ENCODE peak calls at places on chromosomes 2 and 18, in ten cellular contexts. S is coronary artery, J is fibroblast of mammary gland, D is GM06990, O is tibial artery, I is psoas muscle, Y is foreskin fibroblast, E is choroid plexus epithelial cell, P is cardiac muscle cell, N is Panc1. A is an unnamed sample.
A peak's percentile ranks its signal among the peaks of the same experiment; 100 is the strongest.

GRCh38 chr2:39719317-39719716 is 53.6 kb downstream of the TMEM178A start:
- DNase-seq in S (no peak), J (no peak), D (no peak), O (peak; percentile 86), I (peak; percentile 70), Y (no peak), E (no peak), P (no peak), N (no peak), A (no peak)

GRCh38 chr2:18118703-18119102 is 240.2 kb downstream of the KCNS3 start:
- DNase-seq in S (no peak), J (peak; percentile 34), D (no peak), O (no peak), I (no peak), Y (peak; percentile 33), E (peak; percentile 17), P (no peak), N (no peak), A (no peak)

GRCh38 chr2:187302619-187303018 is 145.4 kb downstream of the CALCRL start:
- DNase-seq in S (no peak), J (peak; percentile 48), D (no peak), O (no peak), I (no peak), Y (peak; percentile 77), E (peak; percentile 79), P (peak; percentile 70), N (no peak), A (no peak)

GRCh38 chr2:96912356-96913116 is 42.7 kb upstream of the SEMA4C start:
- DNase-seq in S (no peak), J (no peak), D (no peak), O (no peak), I (no peak), Y (no peak), E (no peak), P (no peak), N (no peak), A (no peak)

GRCh38 chr2:10493636-10494281 is 45.6 kb upstream of the ODC1 start:
- DNase-seq in S (peak; percentile 50), J (peak; percentile 52), D (peak; percentile 61), O (peak; percentile 54), I (no peak), Y (no peak), E (peak; percentile 86), P (peak; percentile 34), N (peak; percentile 88), A (peak; percentile 85)

GRCh38 chr2:230872151-230872967 is 7.6 kb downstream of the ITM2C start:
- DNase-seq in S (no peak), J (no peak), D (no peak), O (peak; percentile 47), I (no peak), Y (no peak), E (no peak), P (no peak), N (no peak), A (peak; percentile 51)

GRCh38 chr18:36772339-36772738 is 56.5 kb downstream of the TPGS2 start:
- DNase-seq in S (no peak), J (peak; percentile 46), D (no peak), O (no peak), I (no peak), Y (peak; percentile 79), E (no peak), P (no peak), N (no peak), A (no peak)

GRCh38 chr18:24016643-24017042 is 2.1 kb downstream of the TTC39C start:
- DNase-seq in S (no peak), J (peak; percentile 29), D (no peak), O (no peak), I (no peak), Y (peak; percentile 39), E (no peak), P (no peak), N (no peak), A (no peak)

DNA sequence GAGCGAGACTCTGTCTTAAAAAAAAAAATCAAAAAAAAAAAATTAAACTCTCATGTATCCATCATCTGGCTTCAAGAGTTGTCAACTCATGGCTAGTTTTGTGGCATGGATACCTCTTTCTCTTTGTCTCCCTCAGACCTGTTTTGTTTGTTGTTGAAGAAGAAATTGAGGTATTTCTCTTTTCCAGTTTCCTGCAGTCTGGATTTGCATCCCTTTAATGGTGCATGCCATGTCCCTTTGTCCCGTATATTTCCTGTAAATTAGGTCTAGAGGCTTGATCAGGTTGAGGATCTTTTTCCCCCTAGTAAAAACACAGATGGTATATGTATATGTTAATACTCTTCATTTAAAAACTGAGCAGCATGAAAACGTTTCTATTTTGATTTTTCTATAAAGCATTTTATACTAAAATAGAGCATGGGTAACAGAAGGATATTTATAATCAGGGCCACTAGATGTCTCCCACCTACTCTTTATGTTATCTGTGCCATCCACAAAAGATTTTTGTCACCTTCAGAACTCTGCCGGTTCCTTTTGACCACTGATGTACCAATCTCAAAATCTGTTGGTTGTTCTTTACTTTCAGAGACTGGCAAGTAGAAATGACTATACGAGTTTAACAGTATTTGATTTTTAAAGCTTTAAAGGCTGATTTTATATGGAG is 80.1 kb downstream of the GALNT1 start:
- DNase-seq in S (no peak), J (no peak), D (no peak), O (no peak), I (no peak), Y (peak; percentile 35), E (no peak), P (no peak), N (no peak), A (no peak)
- TF ChIP-seq CTCF in S (no peak), J (peak; percentile 12), D (peak; percentile 6), O (no peak), I (no peak), Y (peak; percentile 22), E (no peak), P (no peak), N (no peak), A (no peak)

GRCh38 chr2:113887393-113887792 is 2.5 kb upstream of the ACTR3 start:
- DNase-seq in S (no peak), J (no peak), D (peak; percentile 26), O (no peak), I (no peak), Y (no peak), E (no peak), P (no peak), N (no peak), A (no peak)

GRCh38 chr2:113888641-113889470 is 1.0 kb upstream of the ACTR3 start:
- DNase-seq in S (no peak), J (no peak), D (no peak), O (no peak), I (no peak), Y (no peak), E (no peak), P (no peak), N (no peak), A (peak; percentile 73)

GRCh38 chr2:113890253-113891235 is 655 bp downstream of the ACTR3 start:
- DNase-seq in S (peak; percentile 87), J (peak; percentile 62), D (peak; percentile 72), O (peak; percentile 89), I (peak; percentile 71), Y (peak; percentile 76), E (peak; percentile 91), P (peak; percentile 86), N (no peak), A (peak; percentile 79)

GRCh38 chr2:113889471-113890252 is at the start of gene ACTR3:
- DNase-seq in S (peak; percentile 99), J (peak; percentile 98), D (peak; percentile 99), O (peak; percentile 99), I (peak; percentile 98), Y (peak; percentile 100), E (peak; percentile 99), P (peak; percentile 100), N (peak; percentile 92), A (peak; percentile 99)

GRCh38 chr2:113886479-113887383 is 3.2 kb upstream of the ACTR3 start:
- DNase-seq in S (no peak), J (peak; percentile 91), D (peak; percentile 80), O (no peak), I (no peak), Y (peak; percentile 95), E (peak; percentile 86), P (peak; percentile 83), N (no peak), A (peak; percentile 70)
- H3K4me3 ChIP-seq in S (no peak overlapping the region), J (no peak overlapping the region), D (peak overlapping the region; percentile 66), O (no peak overlapping the region), I (no peak overlapping the region), Y (no peak overlapping the region), E (no peak overlapping the region), P (no peak overlapping the region), N (no peak overlapping the region), A (no peak overlapping the region)

GRCh38 chr2:37721219-37721600 is 49.8 kb upstream of the CDC42EP3 start:
- DNase-seq in S (no peak), J (peak; percentile 4), D (no peak), O (no peak), I (no peak), Y (peak; percentile 80), E (no peak), P (no peak), N (no peak), A (no peak)

GRCh38 chr2:37718515-37719161 is 47.2 kb upstream of the CDC42EP3 start:
- DNase-seq in S (no peak), J (no peak), D (no peak), O (no peak), I (no peak), Y (no peak), E (no peak), P (no peak), N (no peak), A (no peak)

DNA sequence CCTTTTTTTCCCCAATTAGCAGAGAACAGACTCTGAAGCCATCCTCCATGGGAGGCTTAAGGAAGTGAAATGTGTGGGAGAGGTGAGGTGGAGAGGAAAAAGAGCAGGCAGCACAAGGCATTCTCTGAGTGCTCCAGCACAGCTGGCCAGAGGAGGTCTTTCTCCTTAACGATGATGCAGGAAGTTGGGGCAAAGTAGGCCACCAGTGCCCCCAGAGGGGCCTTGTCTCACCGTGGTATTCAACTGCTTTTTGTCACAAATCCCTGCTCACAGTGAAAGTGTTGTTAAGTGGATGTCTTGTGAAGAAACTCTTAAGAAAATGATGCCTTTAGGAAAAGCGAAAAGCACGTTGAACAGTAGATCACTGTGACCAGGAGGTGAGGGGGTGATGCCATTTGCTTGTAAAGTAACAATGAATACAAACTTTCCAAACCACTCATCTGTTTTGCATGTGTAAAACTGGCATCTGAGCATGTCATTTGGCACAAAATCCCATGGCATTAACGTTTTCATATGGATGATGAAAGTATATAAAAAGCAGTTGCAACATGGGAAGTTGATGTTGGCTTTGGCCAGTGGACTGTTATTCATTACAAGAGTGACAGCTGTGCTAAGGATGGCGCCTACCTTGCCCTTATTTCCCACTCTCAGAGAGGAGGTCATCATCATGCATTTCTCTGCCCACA is 49.2 kb upstream of the CDC42EP3 start:
- DNase-seq in S (no peak), J (peak; percentile 54), D (no peak), O (no peak), I (no peak), Y (peak; percentile 93), E (no peak), P (peak; percentile 46), N (no peak), A (no peak)
- TF ChIP-seq CTCF in S (no peak), J (no peak), D (no peak), O (no peak), I (no peak), Y (no peak), E (no peak), P (no peak), N (no peak), A (no peak)

GRCh38 chr18:61687317-61687716 is 205.5 kb downstream of the RNF152 start:
- DNase-seq in S (no peak), J (no peak), D (no peak), O (no peak), I (no peak), Y (no peak), E (no peak), P (no peak), N (no peak), A (no peak)

GRCh38 chr18:61694236-61694635 is 198.6 kb downstream of the RNF152 start:
- DNase-seq in S (no peak), J (no peak), D (no peak), O (no peak), I (no peak), Y (peak; percentile 54), E (no peak), P (no peak), N (no peak), A (no peak)

GRCh38 chr18:61690418-61691138 is 202.2 kb downstream of the RNF152 start:
- DNase-seq in S (no peak), J (no peak), D (no peak), O (no peak), I (no peak), Y (no peak), E (no peak), P (no peak), N (no peak), A (no peak)
- H3K4me3 ChIP-seq in S (no peak overlapping the region), J (no peak overlapping the region), D (no peak overlapping the region), O (no peak overlapping the region), I (no peak overlapping the region), Y (no peak overlapping the region), E (no peak overlapping the region), P (no peak overlapping the region), N (no peak overlapping the region), A (no peak overlapping the region)

A was measured in upper lobe of right lung.